ENCODE peak calls at places on chromosomes 4 and X, in five cellular contexts. N is CD8-positive, alpha-beta memory T cell; E is fibroblast of lung; Q is left lung; C is IMR-90. G is an unnamed sample.

GRCh38 chr4:37652747-37653527 is 33.2 kb downstream of the RELL1 start:
- DNase-seq in N (no peak), E (no peak), Q (no peak), C (no peak), G (no peak)

GRCh38 chr4:120694973-120695372 is 227.6 kb downstream of the PRDM5 start:
- DNase-seq in N (no peak), E (peak; percentile 70), Q (no peak), C (peak; percentile 82), G (peak; percentile 66)

GRCh38 chrX:129737921-129738320 is 858 bp upstream of the XPNPEP2 start:
- DNase-seq in N (no peak), E (peak; percentile 54), Q (no peak), C (peak; percentile 65), G (no peak)

GRCh38 chr4:63777571-63777970 is 631.7 kb downstream of the TECRL start:
- DNase-seq in N (no peak), E (no peak), Q (no peak), C (no peak), G (no peak)

GRCh38 chr4:38678078-38678477 is 14.1 kb downstream of the KLF3 start:
- DNase-seq in N (no peak), E (peak; percentile 99), Q (no peak), C (peak; percentile 100), G (no peak)

GRCh38 chrX:5117816-5118215 is 1110.9 kb downstream of the NLGN4X start:
- DNase-seq in N (no peak), E (no peak), Q (no peak), C (no peak), G (no peak)

GRCh38 chr4:86848732-86849617 is at the start of gene SLC10A6:
- DNase-seq in N (no peak), E (no peak), Q (no peak), C (no peak), G (no peak)

GRCh38 chrX:129750971-129751370 is 12.2 kb downstream of the XPNPEP2 start:
- DNase-seq in N (no peak), E (no peak), Q (no peak), C (no peak), G (no peak)

GRCh38 chr4:25970691-25971427 is 56.8 kb downstream of the SMIM20 start:
- DNase-seq in N (no peak), E (peak; percentile 52), Q (no peak), C (no peak), G (no peak)

GRCh38 chr4:171565130-171565788 is 247.9 kb upstream of the GALNTL6 start:
- DNase-seq in N (no peak), E (no peak), Q (no peak), C (no peak), G (no peak)

GRCh38 chr4:27357283-27357682 is 496.6 kb downstream of the STIM2 start:
- DNase-seq in N (no peak), E (peak; percentile 27), Q (no peak), C (no peak), G (no peak)

GRCh38 chr4:23938796-23939195 is 48.9 kb upstream of the PPARGC1A start:
- DNase-seq in N (no peak), E (no peak), Q (no peak), C (no peak), G (no peak)

GRCh38 chrX:70592091-70592490 is 147.5 kb downstream of the DLG3 start:
- DNase-seq in N (no peak), E (peak; percentile 55), Q (no peak), C (peak; percentile 63), G (no peak)

GRCh38 chr4:71841336-71841735 is 57.5 kb upstream of the GC start:
- DNase-seq in N (no peak), E (no peak), Q (no peak), C (no peak), G (no peak)

GRCh38 chr4:101871962-101872676 is 81.6 kb downstream of the BANK1 start:
- DNase-seq in N (no peak), E (no peak), Q (no peak), C (no peak), G (no peak)

GRCh38 chrX:153781428-153782047 is 697 bp downstream of the SRPK3 start:
- DNase-seq in N (no peak), E (no peak), Q (no peak), C (no peak), G (no peak)

GRCh38 chrX:65706041-65706828 is 38.8 kb downstream of the MSN start:
- DNase-seq in N (no peak), E (peak; percentile 81), Q (no peak), C (peak; percentile 85), G (no peak)

GRCh38 chr4:18536420-18536819 is 514.9 kb upstream of the LCORL start:
- DNase-seq in N (no peak), E (no peak), Q (no peak), C (no peak), G (no peak)

GRCh38 chrX:135484636-135485289 is 35.7 kb upstream of the INTS6L start:
- DNase-seq in N (peak; percentile 26), E (peak; percentile 55), Q (no peak), C (peak; percentile 57), G (peak; percentile 9)

GRCh38 chr4:127549521-127549920 is 83.2 kb upstream of the INTU start:
- DNase-seq in N (no peak), E (peak; percentile 8), Q (no peak), C (no peak), G (no peak)

GRCh38 chrX:111431007-111431406 is 19.0 kb upstream of the DCX start:
- DNase-seq in N (no peak), E (no peak), Q (no peak), C (no peak), G (no peak)

GRCh38 chrX:43827791-43828190 is 54.5 kb downstream of the MAOB start:
- DNase-seq in N (no peak), E (no peak), Q (no peak), C (no peak), G (no peak)

GRCh38 chr4:122341906-122342305 is 36.9 kb upstream of the ADAD1 start:
- DNase-seq in N (no peak), E (peak; percentile 88), Q (no peak), C (peak; percentile 87), G (no peak)

GRCh38 chr4:180698550-180698949 is 1544.7 kb upstream of the TENM3 start:
- DNase-seq in N (no peak), E (no peak), Q (no peak), C (no peak), G (no peak)

GRCh38 chr4:7987148-7987989 is 47.7 kb upstream of the AFAP1 start:
- DNase-seq in N (peak; percentile 55), E (peak; percentile 59), Q (no peak), C (peak; percentile 77), G (peak; percentile 81)

GRCh38 chr4:84159767-84160166 is 339.3 kb downstream of the NKX6-1 start:
- DNase-seq in N (no peak), E (peak; percentile 3), Q (no peak), C (no peak), G (peak; percentile 69)

GRCh38 chr4:10117424-10118354 is 1.1 kb upstream of the WDR1 start:
- DNase-seq in N (no peak), E (peak; percentile 67), Q (no peak), C (no peak), G (no peak)

GRCh38 chr4:145808021-145808650 is 128.2 kb downstream of the C4orf51 start:
- DNase-seq in N (no peak), E (peak; percentile 97), Q (no peak), C (peak; percentile 98), G (peak; percentile 69)

GRCh38 chr4:2977116-2978097 is 14.0 kb downstream of the GRK4 start:
- DNase-seq in N (no peak), E (peak; percentile 78), Q (no peak), C (peak; percentile 56), G (peak; percentile 40)

GRCh38 chrX:68416592-68416991 is 16.7 kb downstream of the OPHN1 start:
- DNase-seq in N (no peak), E (peak; percentile 68), Q (no peak), C (no peak), G (no peak)

GRCh38 chr4:57116245-57116644 is 6.1 kb upstream of the IGFBP7 start:
- DNase-seq in N (no peak), E (no peak), Q (no peak), C (no peak), G (no peak)
- H3K4me1 ChIP-seq in N (peaks cover under 1% of the 10 kb centered on the region), E (peaks cover 14% of the 10 kb centered on the region), Q (peaks cover 8% of the 10 kb centered on the region), C (peaks cover 16% of the 10 kb centered on the region), G (peaks cover 33% of the 10 kb centered on the region)

DNA sequence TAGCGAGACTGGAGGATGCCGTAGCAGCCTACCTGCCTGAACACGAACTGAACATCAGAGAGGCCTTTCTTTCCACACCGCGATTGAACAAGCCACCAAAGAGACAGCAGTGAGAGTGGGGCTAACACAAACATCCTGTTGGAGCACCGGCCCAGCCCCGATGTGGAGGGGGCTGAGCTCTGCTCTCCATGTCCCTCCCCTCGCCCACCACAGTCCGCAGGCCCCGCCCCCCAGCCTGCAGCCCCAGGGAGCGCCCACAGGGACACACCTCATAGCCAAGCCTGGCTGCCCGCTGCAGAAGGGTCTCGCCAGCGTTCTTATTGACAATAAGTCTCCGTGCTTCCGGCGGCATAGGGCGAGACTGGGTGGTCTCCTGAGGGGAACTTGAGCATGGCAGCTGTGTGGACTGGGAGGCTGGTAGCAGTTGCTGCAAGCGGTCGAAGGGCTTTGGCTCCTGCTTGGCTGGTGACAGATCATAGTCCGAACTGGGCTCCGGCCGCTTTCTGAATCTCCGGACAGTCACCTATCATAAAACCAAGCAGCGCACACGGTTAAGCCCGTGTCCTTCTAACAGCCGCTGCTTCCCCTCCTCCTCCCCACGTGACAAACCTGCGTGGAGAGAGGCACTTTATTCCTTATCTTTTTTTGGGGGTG is 35.8 kb downstream of the BCOR start:
- DNase-seq in N (no peak), E (no peak), Q (no peak), C (no peak), G (no peak)
- H3K36me3 ChIP-seq in N (peaks cover 20% of the 10 kb centered on the region), E (no peaks in the 10 kb centered on the region), Q (peaks cover 48% of the 10 kb centered on the region), C (peaks cover 29% of the 10 kb centered on the region), G (peaks cover 77% of the 10 kb centered on the region)

DNA sequence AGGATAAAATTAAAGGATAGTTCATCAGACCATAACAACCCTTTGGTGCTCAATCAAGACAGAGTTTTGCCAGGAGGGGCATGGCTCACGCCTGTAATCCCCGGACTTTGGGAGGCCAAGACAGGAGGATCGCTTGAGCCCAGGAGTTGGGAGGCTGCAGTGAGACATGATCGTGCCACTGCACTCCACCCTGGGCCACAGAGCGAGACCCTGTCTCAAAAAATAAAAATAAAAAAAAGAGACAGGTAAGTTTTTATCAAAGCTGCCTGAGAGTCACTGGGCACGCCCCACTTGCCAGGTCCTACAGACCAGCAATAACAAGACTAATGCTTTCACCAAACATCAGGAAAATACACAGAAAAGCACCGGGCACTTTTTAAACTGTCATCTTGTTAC is 818 bp downstream of the CFAP97 start:
- DNase-seq in N (no peak), E (no peak), Q (no peak), C (no peak), G (no peak)
- H3K4me3 ChIP-seq in N (peak overlapping the region; percentile 62), E (peak overlapping the region; percentile 67), Q (peak overlapping the region; percentile 81), C (peak overlapping the region; percentile 62), G (peak overlapping the region; percentile 79)

DNA sequence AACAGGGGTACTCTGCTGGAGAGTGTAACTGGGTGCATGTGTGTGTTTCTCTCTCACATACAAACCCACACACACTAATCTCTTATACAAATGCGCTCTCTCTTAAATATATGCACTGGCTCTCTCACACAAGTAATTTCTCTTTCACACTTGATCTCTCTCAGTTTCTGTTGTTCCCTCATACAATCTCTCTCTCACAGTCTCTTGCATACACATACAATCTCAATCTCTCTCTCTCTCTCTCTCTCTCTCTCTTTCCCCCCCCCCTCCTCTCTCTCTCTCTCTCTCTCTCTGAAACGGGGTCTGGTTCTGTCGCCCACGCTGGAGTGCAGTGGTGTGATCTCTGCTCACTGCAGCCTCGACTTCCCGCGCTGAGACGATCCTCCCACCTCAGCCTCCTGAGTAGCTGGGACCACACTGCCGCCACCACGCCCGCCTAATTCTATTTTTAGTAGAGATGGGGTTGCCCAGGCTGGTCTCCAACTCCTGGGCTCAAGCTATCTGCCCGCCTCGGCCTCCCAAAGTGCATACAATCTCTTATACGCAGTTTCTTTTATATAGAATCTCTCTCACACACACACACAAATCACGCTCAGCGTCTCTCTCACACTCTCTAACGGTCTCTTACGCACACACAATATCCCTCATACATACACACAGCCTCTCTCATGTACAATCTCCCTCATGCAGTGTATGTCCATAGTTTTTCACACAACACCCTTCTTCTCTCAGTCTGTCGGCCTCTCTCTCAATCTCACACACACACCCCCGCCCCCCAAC is 518 bp upstream of the FAM241A start:
- DNase-seq in N (no peak), E (no peak), Q (peak; percentile 50), C (no peak), G (no peak)
- H3K4me1 ChIP-seq in N (peaks cover 8% of the 10 kb centered on the region), E (no peaks in the 10 kb centered on the region), Q (peaks cover 10% of the 10 kb centered on the region), C (no peaks in the 10 kb centered on the region), G (no peaks in the 10 kb centered on the region)